ENCODE peak calls at places on chromosome 20, in nine cellular contexts. E, V, U, O, R, W, I, X and F are unnamed samples.
A peak's percentile ranks its signal among the peaks of the same experiment; 100 is the strongest.

GRCh38 chr20:35129647-35130069 is 17.5 kb downstream of the EDEM2 start:
- DNase-seq in W (peak; percentile 89), U (no peak), R (peak; percentile 63), O (no peak), E (no peak), I (peak; percentile 26), V (no peak), X (no peak), F (no peak)

GRCh38 chr20:10338781-10339180 is 95.2 kb downstream of the MKKS start:
- DNase-seq in R (no peak), E (no peak), W (no peak), O (no peak), X (no peak), V (no peak), I (no peak), U (no peak), F (no peak)

GRCh38 chr20:9995514-9996272 is 39.1 kb upstream of the ANKEF1 start:
- DNase-seq in V (no peak), W (no peak), X (no peak), U (no peak), O (no peak), E (no peak), R (no peak), I (no peak), F (no peak)

GRCh38 chr20:22586645-22587310 is 2.4 kb upstream of the FOXA2 start:
- DNase-seq in U (peak; percentile 51), I (no peak), X (no peak), O (no peak), E (no peak), R (no peak), V (peak; percentile 56), W (peak; percentile 49), F (peak; percentile 37)

GRCh38 chr20:56212071-56212470 is 36.5 kb upstream of the MC3R start:
- DNase-seq in X (no peak), W (no peak), O (no peak), E (no peak), I (no peak), R (no peak), U (no peak), V (no peak), F (peak; percentile 0)

GRCh38 chr20:58160451-58161051 is 67.9 kb downstream of the ANKRD60 start:
- DNase-seq in W (peak; percentile 23), U (no peak), I (peak; percentile 71), E (no peak), V (no peak), O (peak; percentile 30), R (peak; percentile 74), X (no peak), F (no peak)

GRCh38 chr20:5002077-5002413 is 735 bp upstream of the SLC23A2 start:
- DNase-seq in E (no peak), X (peak; percentile 4), O (no peak), V (no peak), I (no peak), U (no peak), R (no peak), W (no peak), F (peak; percentile 25)

GRCh38 chr20:18428490-18429173 is 38.2 kb downstream of the DZANK1 start:
- DNase-seq in R (peak; percentile 70), W (no peak), I (peak; percentile 40), O (no peak), E (peak; percentile 23), V (peak; percentile 71), X (no peak), U (no peak), F (no peak)

GRCh38 chr20:19560876-19561480 is 197.1 kb upstream of the RIN2 start:
- DNase-seq in W (no peak), E (no peak), O (no peak), R (peak; percentile 68), X (no peak), I (no peak), V (no peak), U (no peak), F (no peak)

GRCh38 chr20:48733296-48733790 is 94.5 kb downstream of the PREX1 start:
- DNase-seq in U (no peak), V (no peak), I (peak; percentile 34), O (no peak), W (no peak), R (peak; percentile 28), X (no peak), E (no peak), F (no peak)

GRCh38 chr20:35271904-35272303 is 6.0 kb downstream of the MMP24OS start:
- DNase-seq in E (no peak), O (no peak), I (no peak), W (peak; percentile 79), V (no peak), X (no peak), U (no peak), R (peak; percentile 63), F (no peak)

GRCh38 chr20:49941456-49941855 is 5.3 kb downstream of the RNF114 start:
- DNase-seq in W (no peak), E (no peak), X (no peak), I (no peak), U (no peak), V (no peak), R (no peak), O (no peak), F (no peak)